ENCODE peak calls at places on chromosomes 5 and 9, in eight cellular contexts. Q is naive thymus-derived CD4-positive, alpha-beta T cell; M is CD8-positive, alpha-beta T cell; J is cardiac muscle cell; G is IMR-90; W is RWPE2; C is GM23248; U is ovary. N is an unnamed sample. For H3K9me3, the result is how much of the 10 kb centered on the place peaks cover.

GRCh38 chr9:126317513-126317912 is 9.1 kb upstream of the MVB12B start:
- DNase-seq in U (no peak), G (peak), C (peak), M (peak), J (no peak), Q (peak), W (no peak), N (peak)

GRCh38 chr5:96067902-96068614 is 106.4 kb upstream of the ELL2 start:
- DNase-seq in U (no peak), J (no peak), C (peak), M (no peak), G (peak), W (peak), Q (no peak), N (no peak)

GRCh38 chr5:77906806-77907205 is 130.7 kb upstream of the TBCA start:
- DNase-seq in W (no peak), C (peak), J (no peak), Q (no peak), U (no peak), G (peak), M (no peak), N (no peak)

GRCh38 chr5:10747678-10748622 is 13.1 kb downstream of the DAP start:
- DNase-seq in Q (no peak), J (no peak), U (no peak), C (no peak), M (no peak), G (no peak), W (no peak), N (no peak)

GRCh38 chr9:109264865-109265532 is 55.9 kb downstream of the EPB41L4B start:
- DNase-seq in U (no peak), G (no peak), M (no peak), Q (no peak), W (peak), J (no peak), C (peak), N (no peak)

GRCh38 chr9:15304620-15305019 is 2.4 kb downstream of the TTC39B start:
- DNase-seq in W (no peak), U (no peak), J (no peak), Q (no peak), G (no peak), C (no peak), M (no peak), N (no peak)

GRCh38 chr5:146813748-146814147 is 64.8 kb downstream of the PPP2R2B start:
- DNase-seq in W (no peak), U (no peak), M (no peak), G (no peak), C (no peak), J (no peak), Q (no peak), N (no peak)

GRCh38 chr9:88782931-88783451 is 208.3 kb upstream of the S1PR3 start:
- DNase-seq in C (peak), M (no peak), J (no peak), G (peak), W (no peak), U (no peak), Q (no peak), N (no peak)

GRCh38 chr9:131728961-131729360 is 10.9 kb downstream of the RAPGEF1 start:
- DNase-seq in G (no peak), M (peak), C (no peak), U (no peak), Q (peak), J (peak), W (no peak), N (peak)

GRCh38 chr9:134057751-134058701 is 9.8 kb downstream of the BRD3 start:
- DNase-seq in J (no peak), C (no peak), G (no peak), M (no peak), Q (no peak), U (peak), W (peak), N (no peak)

GRCh38 chr9:136815422-136815782 is 7.7 kb downstream of the RABL6 start:
- DNase-seq in Q (no peak), G (no peak), W (no peak), J (no peak), U (no peak), M (no peak), C (no peak), N (no peak)

GRCh38 chr5:177336112-177336511 is 15.4 kb downstream of the LMAN2 start:
- DNase-seq in M (no peak), Q (no peak), W (no peak), U (no peak), G (no peak), C (peak), J (peak), N (no peak)

GRCh38 chr5:157748740-157749461 is 5.4 kb downstream of the LSM11 start:
- DNase-seq in U (no peak), M (no peak), W (no peak), G (peak), Q (no peak), C (peak), J (no peak), N (no peak)

GRCh38 chr9:116358251-116358650 is 204.7 kb downstream of the PAPPA start:
- DNase-seq in Q (no peak), W (no peak), G (no peak), U (no peak), C (peak), M (no peak), J (no peak), N (no peak)

GRCh38 chr9:98189412-98189811 is 3.0 kb downstream of the CORO2A start:
- DNase-seq in G (no peak), Q (no peak), W (no peak), U (no peak), J (no peak), M (no peak), C (no peak), N (no peak)

GRCh38 chr9:71895122-71895521 is 15.9 kb downstream of the ABHD17B start:
- DNase-seq in C (peak), G (peak), U (no peak), M (no peak), J (no peak), Q (no peak), W (no peak), N (no peak)

GRCh38 chr5:34439601-34440000 is 216.5 kb upstream of the RAI14 start:
- DNase-seq in Q (no peak), J (no peak), U (no peak), G (no peak), M (no peak), C (no peak), W (no peak), N (no peak)

GRCh38 chr5:154058055-154059038 is 19.6 kb downstream of the MFAP3 start:
- DNase-seq in U (no peak), J (no peak), Q (no peak), W (no peak), G (peak), C (no peak), M (no peak), N (no peak)

GRCh38 chr9:123338710-123339665 is 17.0 kb upstream of the CRB2 start:
- DNase-seq in Q (peak), J (no peak), C (no peak), M (peak), G (no peak), W (no peak), U (no peak), N (peak)

GRCh38 chr9:133632806-133633680 is 3.1 kb upstream of the DBH start:
- DNase-seq in M (no peak), C (no peak), Q (no peak), W (no peak), J (peak), U (no peak), G (no peak), N (no peak)

GRCh38 chr9:130779153-130779855 is 55.8 kb upstream of the ABL1 start:
- DNase-seq in Q (no peak), G (peak), W (no peak), U (no peak), J (no peak), C (peak), M (no peak), N (no peak)

GRCh38 chr5:126811515-126812198 is 34.7 kb downstream of the LMNB1 start:
- DNase-seq in Q (peak), W (no peak), J (no peak), G (peak), M (no peak), U (no peak), C (peak), N (no peak)

GRCh38 chr5:17216176-17216973 is 1.1 kb upstream of the BASP1 start:
- DNase-seq in J (peak), M (no peak), U (peak), W (peak), Q (peak), G (peak), C (peak), N (no peak)

GRCh38 chr9:95091574-95091970 is 225.9 kb downstream of the FANCC start:
- DNase-seq in C (peak), G (peak), J (no peak), M (no peak), U (peak), Q (no peak), W (no peak), N (no peak)

GRCh38 chr9:126127591-126127990 is 199.0 kb upstream of the MVB12B start:
- DNase-seq in M (no peak), G (no peak), J (no peak), U (no peak), Q (no peak), C (no peak), W (no peak), N (no peak)

GRCh38 chr9:134597041-134597913 is 44.3 kb upstream of the COL5A1 start:
- DNase-seq in Q (no peak), C (peak), J (no peak), W (no peak), U (peak), G (peak), M (no peak), N (no peak)

GRCh38 chr9:84557751-84558150 is 111.8 kb upstream of the NTRK2 start:
- DNase-seq in Q (no peak), M (no peak), J (no peak), W (no peak), C (no peak), G (no peak), U (no peak), N (no peak)

GRCh38 chr9:10566853-10567252 is 45.9 kb downstream of the PTPRD start:
- DNase-seq in J (no peak), M (no peak), G (no peak), Q (no peak), U (no peak), W (no peak), C (no peak), N (no peak)

GRCh38 chr9:10571699-10572098 is 41.1 kb downstream of the PTPRD start:
- DNase-seq in C (no peak), Q (no peak), W (no peak), U (no peak), G (no peak), J (no peak), M (no peak), N (no peak)
- H3K27ac ChIP-seq in C (no peak), Q (no peak), W (no peak), U (no peak), G (no peak), J (no peak), M (no peak), N (no peak)

GRCh38 chr5:165138261-165138660 is 1632.8 kb downstream of the MAT2B start:
- DNase-seq in U (no peak), Q (no peak), J (peak), G (no peak), M (no peak), W (no peak), C (no peak), N (no peak)
- H3K4me3 ChIP-seq in U (no peak), Q (no peak), J (no peak), G (no peak), M (no peak), W (no peak), C (no peak), N (no peak)

DNA sequence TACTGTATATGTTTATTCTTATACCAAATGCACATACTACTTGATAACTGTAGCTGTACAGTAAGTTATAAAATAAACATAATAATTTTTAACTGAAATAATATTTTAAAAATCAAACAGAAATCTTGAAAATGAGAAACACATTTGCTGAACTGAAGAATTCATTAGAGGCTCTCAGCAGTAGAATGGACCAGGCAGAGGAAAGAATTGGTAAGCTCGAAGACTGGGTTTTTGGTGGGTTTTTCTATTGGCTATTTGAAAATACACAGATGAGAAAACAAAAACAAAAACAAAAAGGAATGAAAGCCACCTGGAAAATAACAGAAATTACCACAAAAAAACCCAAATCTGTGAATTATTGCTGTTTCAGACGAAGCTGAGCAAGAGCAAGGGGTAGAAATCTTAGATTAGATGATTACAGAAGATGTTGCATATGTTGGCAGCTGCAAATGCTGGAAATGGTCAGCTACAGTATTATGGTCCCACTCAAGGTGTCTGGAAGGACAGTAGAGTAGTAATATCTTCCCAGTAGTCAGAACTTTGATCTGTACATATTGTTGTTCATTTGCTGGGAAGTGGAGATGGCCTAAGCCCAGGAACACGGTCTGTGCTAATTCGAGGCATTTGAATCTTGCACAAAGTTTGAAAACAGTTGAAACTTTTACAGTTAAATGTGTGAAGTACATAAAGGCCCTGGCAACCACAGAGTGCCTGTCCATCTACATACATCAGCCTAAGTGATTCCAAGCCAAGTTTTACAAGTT is 233.4 kb downstream of the COMMD10 start:
- DNase-seq in C (no peak), M (no peak), J (no peak), U (no peak), Q (no peak), G (no peak), W (no peak), N (no peak)
- H3K9me3 ChIP-seq in C (under half), M (under half), J (under half), U (under half), Q (under half), G (under half), W (under half), N (under half)

GRCh38 chr9:38700695-38701094 is 19.2 kb downstream of the FAM240B start:
- DNase-seq in M (no peak), Q (no peak), U (no peak), W (peak), G (peak), C (no peak), J (no peak), N (no peak)
- H3K27ac ChIP-seq in M (no peak), Q (no peak), U (no peak), W (no peak), G (no peak), C (no peak), J (no peak), N (no peak)